ENCODE peak calls at places on chromosomes 4 and X, in seven cellular contexts. R, S, H, C, V, Z and Q are unnamed samples.

GRCh38 chr4:1712216-1713002 is at the start of gene SLBP:
- DNase-seq in R (peak), S (peak), H (peak), C (peak), V (peak), Z (peak), Q (peak)

GRCh38 chr4:26558166-26558895 is 25.6 kb upstream of the TBC1D19 start:
- DNase-seq in R (no peak), S (no peak), H (no peak), C (no peak), V (no peak), Z (no peak), Q (no peak)

GRCh38 chr4:8414377-8414776 is 26.1 kb downstream of the ACOX3 start:
- DNase-seq in R (no peak), S (no peak), H (no peak), C (no peak), V (no peak), Z (no peak), Q (no peak)

GRCh38 chr4:114921790-114922581 is 191.4 kb downstream of the NDST4 start:
- DNase-seq in R (no peak), S (no peak), H (no peak), C (no peak), V (no peak), Z (peak), Q (no peak)

GRCh38 chr4:107243141-107243779 is 207.1 kb upstream of the DKK2 start:
- DNase-seq in R (no peak), S (peak), H (no peak), C (no peak), V (no peak), Z (peak), Q (no peak)

GRCh38 chr4:70901607-70901983 is 574 bp upstream of the MOB1B start:
- DNase-seq in R (no peak), S (no peak), H (no peak), C (peak), V (no peak), Z (no peak), Q (peak)

GRCh38 chr4:118745357-118745756 is 60.2 kb downstream of the METTL14 start:
- DNase-seq in R (peak), S (no peak), H (no peak), C (no peak), V (no peak), Z (no peak), Q (no peak)

GRCh38 chrX:73944582-73944947 is 359.4 kb upstream of the ZCCHC13 start:
- DNase-seq in R (no peak), S (no peak), H (no peak), C (no peak), V (peak), Z (no peak), Q (no peak)

GRCh38 chrX:115367455-115367854 is 77.9 kb downstream of the LUZP4 start:
- DNase-seq in R (peak), S (no peak), H (no peak), C (peak), V (peak), Z (no peak), Q (no peak)

GRCh38 chrX:14673764-14674163 is 144.4 kb downstream of the GLRA2 start:
- DNase-seq in R (peak), S (no peak), H (peak), C (peak), V (peak), Z (peak), Q (peak)

GRCh38 chrX:111447298-111447697 is 35.3 kb upstream of the DCX start:
- DNase-seq in R (peak), S (no peak), H (peak), C (peak), V (peak), Z (peak), Q (peak)

GRCh38 chr4:95417531-95417930 is 131.2 kb downstream of the UNC5C start:
- DNase-seq in R (no peak), S (no peak), H (no peak), C (peak), V (no peak), Z (no peak), Q (no peak)

GRCh38 chr4:7020290-7020689 is 22.9 kb upstream of the TADA2B start:
- DNase-seq in R (no peak), S (no peak), H (no peak), C (no peak), V (no peak), Z (no peak), Q (no peak)

GRCh38 chr4:108337923-108338322 is 169.2 kb upstream of the LEF1 start:
- DNase-seq in R (no peak), S (no peak), H (no peak), C (no peak), V (peak), Z (no peak), Q (no peak)

GRCh38 chr4:125321709-125322362 is 7.1 kb downstream of the FAT4 start:
- DNase-seq in R (peak), S (no peak), H (no peak), C (peak), V (peak), Z (no peak), Q (no peak)

GRCh38 chr4:185796176-185796575 is 15.8 kb downstream of the SORBS2 start:
- DNase-seq in R (peak), S (no peak), H (no peak), C (no peak), V (peak), Z (no peak), Q (no peak)

GRCh38 chr4:32560306-32560705 is 1840.1 kb downstream of the PCDH7 start:
- DNase-seq in R (peak), S (no peak), H (no peak), C (no peak), V (peak), Z (no peak), Q (no peak)

GRCh38 chr4:41360214-41360910 is 103.6 kb downstream of the UCHL1 start:
- DNase-seq in R (peak), S (no peak), H (peak), C (no peak), V (peak), Z (peak), Q (peak)

GRCh38 chr4:44056721-44057151 is 391.9 kb downstream of the KCTD8 start:
- DNase-seq in R (no peak), S (no peak), H (no peak), C (no peak), V (no peak), Z (no peak), Q (no peak)

GRCh38 chr4:186037692-186038658 is 31.0 kb upstream of the TLR3 start:
- DNase-seq in R (peak), S (no peak), H (no peak), C (peak), V (peak), Z (peak), Q (peak)

GRCh38 chr4:152369903-152370296 is 166.0 kb downstream of the FBXW7 start:
- DNase-seq in R (no peak), S (no peak), H (no peak), C (no peak), V (no peak), Z (no peak), Q (no peak)

GRCh38 chr4:18291313-18291712 is 269.8 kb upstream of the LCORL start:
- DNase-seq in R (no peak), S (no peak), H (no peak), C (no peak), V (no peak), Z (no peak), Q (no peak)

GRCh38 chrX:101219840-101220191 is 230 bp downstream of the DRP2 start:
- DNase-seq in R (peak), S (no peak), H (no peak), C (no peak), V (peak), Z (no peak), Q (no peak)

GRCh38 chr4:135256111-135256510 is 1054.5 kb upstream of the PABPC4L start:
- DNase-seq in R (peak), S (no peak), H (no peak), C (no peak), V (peak), Z (no peak), Q (no peak)

GRCh38 chrX:45513042-45513441 is 312.4 kb upstream of the DIPK2B start:
- DNase-seq in R (no peak), S (no peak), H (no peak), C (no peak), V (no peak), Z (no peak), Q (no peak)

GRCh38 chr4:123488916-123489315 is 92.3 kb downstream of the SPRY1 start:
- DNase-seq in R (peak), S (no peak), H (no peak), C (peak), V (peak), Z (no peak), Q (peak)

GRCh38 chrX:79270401-79270800 is 96.7 kb downstream of the ITM2A start:
- DNase-seq in R (peak), S (no peak), H (peak), C (no peak), V (no peak), Z (peak), Q (peak)

GRCh38 chr4:102505708-102506107 is 4.5 kb downstream of the NFKB1 start:
- DNase-seq in R (no peak), S (no peak), H (no peak), C (no peak), V (no peak), Z (no peak), Q (no peak)

GRCh38 chrX:155086961-155087735 is 15.8 kb downstream of the BRCC3 start:
- DNase-seq in R (no peak), S (no peak), H (no peak), C (no peak), V (no peak), Z (no peak), Q (no peak)

GRCh38 chr4:83250666-83251065 is 33.9 kb downstream of the COQ2 start:
- DNase-seq in R (no peak), S (no peak), H (no peak), C (no peak), V (no peak), Z (no peak), Q (no peak)

GRCh38 chr4:102403115-102403514 is 57.8 kb upstream of the SLC39A8 start:
- DNase-seq in R (no peak), S (no peak), H (no peak), C (no peak), V (no peak), Z (no peak), Q (no peak)

GRCh38 chrX:1496076-1496475 is 40.9 kb downstream of the P2RY8 start:
- DNase-seq in R (no peak), S (no peak), H (no peak), C (no peak), V (no peak), Z (no peak), Q (no peak)
- H3K4me3 ChIP-seq in R (no peak), S (no peak), H (no peak), C (no peak), V (no peak), Z (no peak), Q (no peak)

DNA sequence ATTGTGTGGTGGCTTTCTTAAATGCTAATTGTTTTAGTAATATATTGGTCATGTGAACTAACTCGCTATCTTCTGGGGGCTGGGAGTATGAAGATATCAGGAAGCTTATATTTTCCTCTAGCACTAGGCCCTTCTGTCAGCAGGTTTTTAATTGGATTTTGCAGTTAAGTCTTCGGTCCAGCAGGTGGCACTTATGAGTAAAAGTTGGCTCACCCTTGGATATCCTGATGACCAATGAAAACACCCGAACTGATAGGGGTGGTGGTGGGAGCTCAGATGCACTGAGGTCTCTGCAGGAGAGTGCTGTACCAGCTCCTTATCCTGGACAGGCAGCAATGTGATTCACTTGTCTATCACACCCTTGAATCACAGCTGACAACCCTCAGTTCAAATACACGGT is 1365.8 kb upstream of the DIAPH2 start:
- DNase-seq in R (no peak), S (no peak), H (no peak), C (peak), V (no peak), Z (no peak), Q (peak)
- TF ChIP-seq CTCF in R (no peak), S (no peak), H (peak), C (peak), V (no peak), Z (no peak), Q (peak)

GRCh38 chrX:19804168-19804567 is 83.2 kb downstream of the SH3KBP1 start:
- DNase-seq in R (no peak), S (no peak), H (no peak), C (no peak), V (peak), Z (no peak), Q (no peak)

GRCh38 chrX:19800821-19801220 is 86.6 kb downstream of the SH3KBP1 start:
- DNase-seq in R (no peak), S (no peak), H (no peak), C (no peak), V (no peak), Z (no peak), Q (peak)

GRCh38 chrX:19798423-19798822 is 89.0 kb downstream of the SH3KBP1 start:
- DNase-seq in R (no peak), S (no peak), H (no peak), C (peak), V (no peak), Z (no peak), Q (no peak)

GRCh38 chrX:19795289-19795688 is 92.1 kb downstream of the SH3KBP1 start:
- DNase-seq in R (no peak), S (no peak), H (no peak), C (no peak), V (no peak), Z (no peak), Q (no peak)

DNA sequence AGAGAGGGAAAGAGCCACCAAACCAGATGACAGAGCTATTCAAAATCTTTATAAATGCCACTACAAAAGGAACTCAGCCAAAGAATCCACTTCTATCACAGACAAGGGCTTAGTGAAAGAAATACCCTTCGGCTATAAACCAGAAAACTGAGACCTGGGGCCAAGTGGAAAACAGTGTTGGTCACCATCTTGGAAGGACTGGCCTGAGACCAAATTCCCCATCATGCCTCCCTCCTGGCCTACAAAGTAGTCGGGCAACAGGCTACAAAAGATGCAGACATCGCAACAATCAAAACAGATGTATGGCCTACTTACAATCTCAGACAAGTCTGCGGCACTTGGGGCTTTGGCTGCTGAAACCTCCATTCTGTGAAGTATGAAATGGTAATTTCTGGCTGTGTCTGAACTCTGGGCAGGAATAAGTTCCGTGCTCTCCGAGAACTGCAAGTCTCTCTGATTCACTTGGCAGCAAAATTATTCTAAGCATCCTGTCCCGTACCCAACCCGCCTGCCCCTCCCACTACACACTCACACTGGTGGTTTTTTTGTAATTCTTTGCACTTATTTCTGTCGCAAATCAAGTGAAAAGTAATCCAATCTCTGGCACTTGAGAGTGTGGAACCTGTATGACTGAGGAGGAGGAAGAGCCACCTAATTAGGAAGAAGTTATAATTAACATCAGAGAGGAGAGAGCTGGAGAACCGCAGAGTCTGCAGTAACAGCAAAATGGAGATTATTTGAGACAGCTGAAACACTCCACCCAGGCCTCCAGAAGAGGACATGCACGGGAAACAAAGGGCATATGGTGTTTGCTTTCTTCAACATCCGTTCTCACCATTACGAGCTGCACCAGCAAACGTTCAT is 87.8 kb downstream of the SH3KBP1 start:
- DNase-seq in R (peak), S (no peak), H (no peak), C (peak), V (peak), Z (no peak), Q (peak)
- H3K4me3 ChIP-seq in R (no peak), S (peak), H (no peak), C (no peak), V (no peak), Z (no peak), Q (peak)

DNA sequence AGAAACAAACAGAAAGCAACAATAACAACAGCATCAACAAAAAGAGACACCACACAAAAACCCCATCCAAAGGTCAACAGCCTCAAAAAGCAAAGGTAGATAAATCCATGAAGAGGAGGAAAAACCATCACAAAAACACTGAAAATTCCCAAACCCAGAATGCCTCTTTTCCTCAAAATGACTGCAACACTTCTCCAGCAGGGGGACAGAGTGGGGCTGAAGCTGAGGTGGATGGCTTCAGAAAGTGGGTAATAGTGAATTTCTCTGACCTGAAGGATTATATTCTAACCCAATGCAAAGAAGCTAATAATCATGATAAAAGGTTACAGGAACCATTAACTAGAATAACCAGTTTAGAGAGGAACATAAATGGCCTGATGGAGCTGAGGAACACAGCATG is 888.2 kb downstream of the RAB28 start:
- DNase-seq in R (no peak), S (no peak), H (no peak), C (no peak), V (no peak), Z (no peak), Q (no peak)
- TF ChIP-seq CTCF in R (peak), S (no peak), H (no peak), C (no peak), V (no peak), Z (no peak), Q (no peak)

GRCh38 chr4:76426272-76426671 is 5.3 kb upstream of the CCDC158 start:
- DNase-seq in R (no peak), S (no peak), H (no peak), C (no peak), V (no peak), Z (no peak), Q (no peak)

GRCh38 chr4:76420901-76421581 is at the start of gene CCDC158:
- DNase-seq in R (no peak), S (no peak), H (no peak), C (no peak), V (peak), Z (peak), Q (no peak)

GRCh38 chr4:76420311-76420710 is 630 bp downstream of the CCDC158 start:
- DNase-seq in R (no peak), S (no peak), H (no peak), C (no peak), V (no peak), Z (no peak), Q (no peak)
- H3K4me3 ChIP-seq in R (peak), S (peak), H (no peak), C (peak), V (no peak), Z (no peak), Q (no peak)

DNA sequence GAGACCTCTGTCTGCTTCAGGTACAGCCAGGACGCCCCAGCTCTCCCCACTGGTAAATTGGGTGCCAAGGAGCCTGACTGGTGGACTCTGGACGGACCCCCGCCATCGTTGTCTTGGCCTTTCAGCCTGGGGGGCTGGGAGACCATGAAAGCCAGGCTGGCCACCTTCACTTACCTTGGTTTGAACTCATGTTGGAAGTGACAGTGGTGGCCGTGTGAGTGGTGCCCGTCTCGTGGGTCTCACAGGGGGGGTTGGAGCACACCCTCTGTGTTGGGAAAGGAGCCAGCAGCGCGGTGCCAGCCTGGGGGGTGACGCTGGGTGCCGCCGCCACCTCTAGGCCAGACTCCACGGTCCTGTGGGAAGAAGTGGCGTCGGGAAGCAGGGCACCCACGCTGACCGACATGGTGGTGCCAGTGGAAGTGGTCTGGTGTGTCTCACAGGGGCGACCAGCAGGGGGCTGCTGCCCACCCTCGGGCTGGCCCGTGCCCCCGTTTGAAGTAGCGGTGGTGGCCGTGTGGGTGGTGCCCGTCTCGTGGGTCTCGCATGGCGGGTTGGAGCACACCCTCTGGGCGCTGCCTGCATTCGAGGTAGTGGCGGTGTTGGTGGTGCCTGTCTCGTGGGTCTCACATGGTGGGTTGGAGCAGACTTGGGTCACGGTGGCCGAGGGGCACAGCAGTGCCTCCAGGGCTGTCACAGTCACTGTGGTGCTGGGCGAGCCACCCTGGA is 9.6 kb upstream of the RENBP start:
- DNase-seq in R (no peak), S (no peak), H (no peak), C (no peak), V (no peak), Z (no peak), Q (no peak)
- TF ChIP-seq CTCF in R (no peak), S (no peak), H (no peak), C (no peak), V (no peak), Z (no peak), Q (no peak)

GRCh38 chr4:89838005-89838404 is 1.0 kb upstream of the SNCA start:
- DNase-seq in R (peak), S (no peak), H (no peak), C (peak), V (peak), Z (no peak), Q (no peak)
- H3K4me3 ChIP-seq in R (peak), S (peak), H (no peak), C (peak), V (no peak), Z (peak), Q (no peak)

GRCh38 chr4:159455675-159456235 is 352.9 kb downstream of the RAPGEF2 start:
- DNase-seq in R (peak), S (no peak), H (no peak), C (peak), V (peak), Z (no peak), Q (peak)
- TF ChIP-seq CTCF in R (peak), S (peak), H (peak), C (peak), V (peak), Z (peak), Q (peak)

GRCh38 chr4:663046-663437 is 11.0 kb downstream of the ATP5ME start:
- DNase-seq in R (no peak), S (no peak), H (no peak), C (no peak), V (no peak), Z (no peak), Q (no peak)
- H3K4me3 ChIP-seq in R (no peak), S (peak), H (no peak), C (no peak), V (no peak), Z (peak), Q (peak)